ENCODE peak calls at places on chromosome 6, in six cellular contexts. One of them, this sample, is unnamed.

GRCh38 chr6:131828946-131829345 is 21.1 kb downstream of the ENPP1 start:
- DNase-seq in HFF-Myc: no peak
- DNase-seq in cardiac fibroblast: no peak
- DNase-seq in fibroblast of mammary gland: no peak
- DNase-seq in heart left ventricle: no peak
- DNase-seq in foreskin fibroblast: no peak
- DNase-seq in this sample: no peak

GRCh38 chr6:3939964-3940363 is 90.8 kb downstream of the FAM50B start:
- DNase-seq in HFF-Myc: no peak
- DNase-seq in fibroblast of mammary gland: peak
- DNase-seq in foreskin fibroblast: no peak
- DNase-seq in cardiac fibroblast: peak
- DNase-seq in heart left ventricle: no peak
- DNase-seq in this sample: no peak

GRCh38 chr6:140540743-140541142 is 1166.3 kb upstream of the CITED2 start:
- DNase-seq in cardiac fibroblast: no peak
- DNase-seq in HFF-Myc: no peak
- DNase-seq in foreskin fibroblast: no peak
- DNase-seq in heart left ventricle: no peak
- DNase-seq in fibroblast of mammary gland: no peak
- DNase-seq in this sample: no peak

GRCh38 chr6:76790881-76791280 is 672.4 kb downstream of the HTR1B start:
- DNase-seq in cardiac fibroblast: no peak
- DNase-seq in fibroblast of mammary gland: peak
- DNase-seq in foreskin fibroblast: peak
- DNase-seq in HFF-Myc: no peak
- DNase-seq in heart left ventricle: no peak
- DNase-seq in this sample: no peak

GRCh38 chr6:63598001-63598250 is 25.6 kb downstream of the LOC128125822 start:
- DNase-seq in foreskin fibroblast: no peak
- DNase-seq in cardiac fibroblast: no peak
- DNase-seq in heart left ventricle: no peak
- DNase-seq in HFF-Myc: no peak
- DNase-seq in fibroblast of mammary gland: no peak
- DNase-seq in this sample: peak

GRCh38 chr6:81589465-81590313 is 162.8 kb downstream of the TENT5A start:
- DNase-seq in heart left ventricle: no peak
- DNase-seq in fibroblast of mammary gland: peak
- DNase-seq in HFF-Myc: no peak
- DNase-seq in foreskin fibroblast: no peak
- DNase-seq in cardiac fibroblast: no peak
- DNase-seq in this sample: no peak

GRCh38 chr6:28757429-28758045 is 166.2 kb downstream of the TRIM27 start:
- DNase-seq in HFF-Myc: no peak
- DNase-seq in fibroblast of mammary gland: no peak
- DNase-seq in heart left ventricle: no peak
- DNase-seq in foreskin fibroblast: no peak
- DNase-seq in cardiac fibroblast: no peak
- DNase-seq in this sample: no peak

GRCh38 chr6:72151742-72152141 is 265.4 kb downstream of the RIMS1 start:
- DNase-seq in heart left ventricle: no peak
- DNase-seq in HFF-Myc: no peak
- DNase-seq in cardiac fibroblast: no peak
- DNase-seq in fibroblast of mammary gland: no peak
- DNase-seq in foreskin fibroblast: no peak
- DNase-seq in this sample: no peak

GRCh38 chr6:56357616-56358373 is 110.4 kb upstream of the COL21A1 start:
- DNase-seq in HFF-Myc: no peak
- DNase-seq in heart left ventricle: no peak
- DNase-seq in fibroblast of mammary gland: peak
- DNase-seq in cardiac fibroblast: peak
- DNase-seq in foreskin fibroblast: no peak
- DNase-seq in this sample: no peak

GRCh38 chr6:120764312-120764711 is 570.0 kb downstream of the TBC1D32 start:
- DNase-seq in HFF-Myc: no peak
- DNase-seq in fibroblast of mammary gland: no peak
- DNase-seq in heart left ventricle: no peak
- DNase-seq in cardiac fibroblast: no peak
- DNase-seq in foreskin fibroblast: no peak
- DNase-seq in this sample: no peak

GRCh38 chr6:108694816-108695215 is 134.1 kb downstream of the FOXO3 start:
- DNase-seq in fibroblast of mammary gland: no peak
- DNase-seq in heart left ventricle: no peak
- DNase-seq in HFF-Myc: no peak
- DNase-seq in cardiac fibroblast: no peak
- DNase-seq in foreskin fibroblast: no peak
- DNase-seq in this sample: no peak

GRCh38 chr6:137874204-137875001 is 7.3 kb downstream of the TNFAIP3 start:
- DNase-seq in fibroblast of mammary gland: peak
- DNase-seq in HFF-Myc: no peak
- DNase-seq in cardiac fibroblast: no peak
- DNase-seq in heart left ventricle: no peak
- DNase-seq in foreskin fibroblast: no peak
- DNase-seq in this sample: peak

GRCh38 chr6:138607478-138608433 is 108.5 kb upstream of the NHSL1 start:
- DNase-seq in cardiac fibroblast: no peak
- DNase-seq in foreskin fibroblast: no peak
- DNase-seq in fibroblast of mammary gland: no peak
- DNase-seq in HFF-Myc: no peak
- DNase-seq in heart left ventricle: no peak
- DNase-seq in this sample: no peak

GRCh38 chr6:41042167-41042566 is at the start of gene TSPO2:
- DNase-seq in cardiac fibroblast: no peak
- DNase-seq in heart left ventricle: no peak
- DNase-seq in foreskin fibroblast: no peak
- DNase-seq in fibroblast of mammary gland: no peak
- DNase-seq in HFF-Myc: no peak
- DNase-seq in this sample: no peak

GRCh38 chr6:95866732-95867131 is 149.0 kb upstream of the FUT9 start:
- DNase-seq in foreskin fibroblast: no peak
- DNase-seq in heart left ventricle: no peak
- DNase-seq in cardiac fibroblast: peak
- DNase-seq in fibroblast of mammary gland: peak
- DNase-seq in HFF-Myc: peak
- DNase-seq in this sample: no peak

GRCh38 chr6:79544939-79545450 is 7.8 kb upstream of the LCA5 start:
- DNase-seq in HFF-Myc: peak
- DNase-seq in fibroblast of mammary gland: peak
- DNase-seq in foreskin fibroblast: peak
- DNase-seq in heart left ventricle: peak
- DNase-seq in cardiac fibroblast: peak
- DNase-seq in this sample: peak

GRCh38 chr6:115759051-115759450 is 301.6 kb downstream of the FRK start:
- DNase-seq in cardiac fibroblast: no peak
- DNase-seq in HFF-Myc: no peak
- DNase-seq in heart left ventricle: no peak
- DNase-seq in fibroblast of mammary gland: no peak
- DNase-seq in foreskin fibroblast: no peak
- DNase-seq in this sample: no peak

GRCh38 chr6:125944434-125944816 is 12.1 kb upstream of the HINT3 start:
- DNase-seq in HFF-Myc: no peak
- DNase-seq in cardiac fibroblast: peak
- DNase-seq in heart left ventricle: peak
- DNase-seq in fibroblast of mammary gland: peak
- DNase-seq in foreskin fibroblast: no peak
- DNase-seq in this sample: no peak

GRCh38 chr6:139019722-139020121 is 8.8 kb upstream of the ABRACL start:
- DNase-seq in foreskin fibroblast: no peak
- DNase-seq in heart left ventricle: no peak
- DNase-seq in cardiac fibroblast: no peak
- DNase-seq in HFF-Myc: no peak
- DNase-seq in fibroblast of mammary gland: no peak
- DNase-seq in this sample: no peak

GRCh38 chr6:62075869-62076268 is 210.2 kb downstream of the KHDRBS2 start:
- DNase-seq in foreskin fibroblast: no peak
- DNase-seq in fibroblast of mammary gland: no peak
- DNase-seq in HFF-Myc: no peak
- DNase-seq in heart left ventricle: no peak
- DNase-seq in cardiac fibroblast: no peak
- DNase-seq in this sample: no peak

GRCh38 chr6:30836431-30836866 is 47.9 kb upstream of the DDR1 start:
- DNase-seq in heart left ventricle: peak
- DNase-seq in cardiac fibroblast: peak
- DNase-seq in HFF-Myc: no peak
- DNase-seq in fibroblast of mammary gland: peak
- DNase-seq in foreskin fibroblast: no peak
- DNase-seq in this sample: no peak

GRCh38 chr6:168288781-168289570 is 30.6 kb downstream of the DACT2 start:
- DNase-seq in cardiac fibroblast: no peak
- DNase-seq in foreskin fibroblast: no peak
- DNase-seq in heart left ventricle: no peak
- DNase-seq in HFF-Myc: no peak
- DNase-seq in fibroblast of mammary gland: no peak
- DNase-seq in this sample: no peak

GRCh38 chr6:23180504-23181293 is 611.3 kb downstream of the HDGFL1 start:
- DNase-seq in HFF-Myc: peak
- DNase-seq in heart left ventricle: peak
- DNase-seq in cardiac fibroblast: peak
- DNase-seq in foreskin fibroblast: peak
- DNase-seq in fibroblast of mammary gland: peak
- DNase-seq in this sample: no peak

GRCh38 chr6:107228754-107229153 is 113.4 kb upstream of the BEND3 start:
- DNase-seq in HFF-Myc: no peak
- DNase-seq in heart left ventricle: no peak
- DNase-seq in fibroblast of mammary gland: no peak
- DNase-seq in cardiac fibroblast: no peak
- DNase-seq in foreskin fibroblast: no peak
- DNase-seq in this sample: no peak

GRCh38 chr6:78513856-78514255 is 353.5 kb upstream of the IRAK1BP1 start:
- DNase-seq in cardiac fibroblast: no peak
- DNase-seq in fibroblast of mammary gland: no peak
- DNase-seq in foreskin fibroblast: no peak
- DNase-seq in HFF-Myc: no peak
- DNase-seq in heart left ventricle: no peak
- DNase-seq in this sample: no peak
- TF ChIP-seq CTCF in cardiac fibroblast: peak
- TF ChIP-seq CTCF in fibroblast of mammary gland: peak
- TF ChIP-seq CTCF in foreskin fibroblast: no peak
- TF ChIP-seq CTCF in HFF-Myc: no peak
- TF ChIP-seq CTCF in heart left ventricle: no peak
- TF ChIP-seq CTCF in this sample: peak

DNA sequence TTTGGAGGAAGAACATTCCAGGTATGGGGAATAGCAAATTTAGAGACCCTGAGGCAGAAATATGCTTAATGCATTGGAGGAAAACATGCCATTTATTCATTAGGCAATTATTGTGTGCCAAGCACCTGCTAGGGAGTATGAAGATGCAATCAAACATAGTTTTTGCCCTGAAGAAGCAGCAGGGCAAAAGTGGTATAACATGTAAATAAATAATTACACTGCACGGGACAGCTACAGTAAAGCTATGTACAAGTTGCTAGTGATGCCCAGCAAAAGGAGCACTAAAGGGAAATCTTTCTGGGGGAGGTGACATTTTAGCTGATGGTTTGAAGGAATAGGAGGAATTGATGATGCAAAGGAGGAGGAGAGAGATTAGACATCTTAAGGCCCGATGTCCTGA is 626 bp upstream of the TJAP1 start:
- DNase-seq in heart left ventricle: no peak
- DNase-seq in cardiac fibroblast: no peak
- DNase-seq in HFF-Myc: no peak
- DNase-seq in foreskin fibroblast: no peak
- DNase-seq in fibroblast of mammary gland: no peak
- DNase-seq in this sample: no peak
- H3K4me3 ChIP-seq in heart left ventricle: peak
- H3K4me3 ChIP-seq in cardiac fibroblast: no peak
- H3K4me3 ChIP-seq in HFF-Myc: peak
- H3K4me3 ChIP-seq in foreskin fibroblast: peak
- H3K4me3 ChIP-seq in fibroblast of mammary gland: peak
- H3K4me3 ChIP-seq in this sample: peak

GRCh38 chr6:36184311-36184710 is 12.2 kb upstream of the BRPF3 start:
- DNase-seq in foreskin fibroblast: no peak
- DNase-seq in heart left ventricle: no peak
- DNase-seq in cardiac fibroblast: no peak
- DNase-seq in HFF-Myc: no peak
- DNase-seq in fibroblast of mammary gland: no peak
- DNase-seq in this sample: no peak

DNA sequence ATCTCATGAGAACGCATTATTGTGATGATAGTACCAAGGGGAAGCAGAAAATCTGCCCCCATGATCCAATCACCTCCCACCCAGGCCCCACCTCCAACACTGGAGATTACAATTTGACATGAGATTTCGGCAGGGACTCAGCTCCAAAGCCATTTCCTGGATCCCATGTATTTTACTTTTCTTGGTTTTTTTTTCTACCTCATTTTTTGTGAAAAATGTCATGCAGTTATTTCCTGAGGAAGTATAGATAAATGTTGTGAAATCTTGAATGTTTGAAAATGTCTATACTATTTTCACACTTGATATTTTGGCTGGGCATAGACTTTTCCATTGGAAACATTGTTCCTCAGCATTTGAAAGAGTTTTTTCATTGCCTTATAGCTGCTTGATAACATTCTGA is 9.1 kb upstream of the BRPF3 start:
- DNase-seq in foreskin fibroblast: no peak
- DNase-seq in heart left ventricle: no peak
- DNase-seq in cardiac fibroblast: peak
- DNase-seq in HFF-Myc: no peak
- DNase-seq in fibroblast of mammary gland: no peak
- DNase-seq in this sample: no peak
- TF ChIP-seq CTCF in foreskin fibroblast: no peak
- TF ChIP-seq CTCF in heart left ventricle: no peak
- TF ChIP-seq CTCF in cardiac fibroblast: no peak
- TF ChIP-seq CTCF in HFF-Myc: no peak
- TF ChIP-seq CTCF in fibroblast of mammary gland: no peak
- TF ChIP-seq CTCF in this sample: no peak

GRCh38 chr6:145138469-145139185 is 596.7 kb downstream of the EPM2A start:
- DNase-seq in fibroblast of mammary gland: no peak
- DNase-seq in HFF-Myc: no peak
- DNase-seq in foreskin fibroblast: no peak
- DNase-seq in cardiac fibroblast: no peak
- DNase-seq in heart left ventricle: no peak
- DNase-seq in this sample: no peak

GRCh38 chr6:145141609-145142008 is 593.7 kb downstream of the EPM2A start:
- DNase-seq in foreskin fibroblast: no peak
- DNase-seq in heart left ventricle: no peak
- DNase-seq in HFF-Myc: no peak
- DNase-seq in fibroblast of mammary gland: no peak
- DNase-seq in cardiac fibroblast: no peak
- DNase-seq in this sample: no peak

GRCh38 chr6:145137425-145137824 is 597.9 kb downstream of the EPM2A start:
- DNase-seq in HFF-Myc: peak
- DNase-seq in foreskin fibroblast: no peak
- DNase-seq in heart left ventricle: no peak
- DNase-seq in cardiac fibroblast: peak
- DNase-seq in fibroblast of mammary gland: peak
- DNase-seq in this sample: no peak

GRCh38 chr6:145139451-145139850 is 595.9 kb downstream of the EPM2A start:
- DNase-seq in cardiac fibroblast: no peak
- DNase-seq in HFF-Myc: no peak
- DNase-seq in foreskin fibroblast: peak
- DNase-seq in heart left ventricle: no peak
- DNase-seq in fibroblast of mammary gland: peak
- DNase-seq in this sample: no peak

GRCh38 chr6:145139895-145140294 is 595.4 kb downstream of the EPM2A start:
- DNase-seq in cardiac fibroblast: no peak
- DNase-seq in HFF-Myc: no peak
- DNase-seq in fibroblast of mammary gland: no peak
- DNase-seq in foreskin fibroblast: no peak
- DNase-seq in heart left ventricle: no peak
- DNase-seq in this sample: no peak
- H3K4me3 ChIP-seq in cardiac fibroblast: no peak
- H3K4me3 ChIP-seq in HFF-Myc: no peak
- H3K4me3 ChIP-seq in fibroblast of mammary gland: no peak
- H3K4me3 ChIP-seq in foreskin fibroblast: no peak
- H3K4me3 ChIP-seq in heart left ventricle: no peak
- H3K4me3 ChIP-seq in this sample: no peak

This sample was measured in epithelial cell of proximal tubule.